ENCODE peak calls at places on chromosome 9, in ten cellular contexts. O is transverse colon, K is Panc1, G is spleen, M is vagina, W is endothelial cell of umbilical vein, Z is stomach, X is suprapubic skin, P is GM23338, L is HCT116. A is an unnamed sample.

GRCh38 chr9:113219972-113220371 is 1.1 kb downstream of the FKBP15 start:
- DNase-seq in X (no peak), L (no peak), M (no peak), O (no peak), W (no peak), K (no peak), P (no peak), Z (no peak), G (no peak), A (no peak)

GRCh38 chr9:6073731-6074130 is 58.3 kb upstream of the RANBP6 start:
- DNase-seq in W (no peak), X (no peak), K (no peak), G (no peak), O (no peak), L (no peak), Z (no peak), P (no peak), M (no peak), A (no peak)

GRCh38 chr9:96554801-96555566 is 64.7 kb downstream of the CDC14B start:
- DNase-seq in O (no peak), G (no peak), K (no peak), L (no peak), P (no peak), M (no peak), X (no peak), Z (no peak), W (no peak), A (no peak)

GRCh38 chr9:749712-750111 is 91.8 kb upstream of the DMRT1 start:
- DNase-seq in P (no peak), G (no peak), X (no peak), W (no peak), K (no peak), O (peak; percentile 45), L (no peak), Z (no peak), M (no peak), A (no peak)

GRCh38 chr9:114096866-114097612 is 2.1 kb downstream of the KIF12 start:
- DNase-seq in M (no peak), Z (no peak), K (no peak), P (no peak), G (peak; percentile 43), W (no peak), L (no peak), O (no peak), X (peak; percentile 36), A (no peak)

GRCh38 chr9:92378825-92379535 is 25.4 kb downstream of the OGN start:
- DNase-seq in X (no peak), Z (no peak), L (no peak), K (no peak), W (no peak), P (peak; percentile 42), O (no peak), M (no peak), G (no peak), A (peak; percentile 83)

GRCh38 chr9:81465468-81466002 is 223.8 kb downstream of the TLE1 start:
- DNase-seq in M (no peak), O (no peak), L (no peak), X (no peak), P (no peak), Z (no peak), K (no peak), G (no peak), W (no peak), A (no peak)

GRCh38 chr9:113935677-113936380 is 59.7 kb downstream of the ZNF618 start:
- DNase-seq in O (no peak), P (no peak), Z (peak; percentile 14), W (no peak), M (peak; percentile 77), G (no peak), K (no peak), X (no peak), L (no peak), A (no peak)

DNA sequence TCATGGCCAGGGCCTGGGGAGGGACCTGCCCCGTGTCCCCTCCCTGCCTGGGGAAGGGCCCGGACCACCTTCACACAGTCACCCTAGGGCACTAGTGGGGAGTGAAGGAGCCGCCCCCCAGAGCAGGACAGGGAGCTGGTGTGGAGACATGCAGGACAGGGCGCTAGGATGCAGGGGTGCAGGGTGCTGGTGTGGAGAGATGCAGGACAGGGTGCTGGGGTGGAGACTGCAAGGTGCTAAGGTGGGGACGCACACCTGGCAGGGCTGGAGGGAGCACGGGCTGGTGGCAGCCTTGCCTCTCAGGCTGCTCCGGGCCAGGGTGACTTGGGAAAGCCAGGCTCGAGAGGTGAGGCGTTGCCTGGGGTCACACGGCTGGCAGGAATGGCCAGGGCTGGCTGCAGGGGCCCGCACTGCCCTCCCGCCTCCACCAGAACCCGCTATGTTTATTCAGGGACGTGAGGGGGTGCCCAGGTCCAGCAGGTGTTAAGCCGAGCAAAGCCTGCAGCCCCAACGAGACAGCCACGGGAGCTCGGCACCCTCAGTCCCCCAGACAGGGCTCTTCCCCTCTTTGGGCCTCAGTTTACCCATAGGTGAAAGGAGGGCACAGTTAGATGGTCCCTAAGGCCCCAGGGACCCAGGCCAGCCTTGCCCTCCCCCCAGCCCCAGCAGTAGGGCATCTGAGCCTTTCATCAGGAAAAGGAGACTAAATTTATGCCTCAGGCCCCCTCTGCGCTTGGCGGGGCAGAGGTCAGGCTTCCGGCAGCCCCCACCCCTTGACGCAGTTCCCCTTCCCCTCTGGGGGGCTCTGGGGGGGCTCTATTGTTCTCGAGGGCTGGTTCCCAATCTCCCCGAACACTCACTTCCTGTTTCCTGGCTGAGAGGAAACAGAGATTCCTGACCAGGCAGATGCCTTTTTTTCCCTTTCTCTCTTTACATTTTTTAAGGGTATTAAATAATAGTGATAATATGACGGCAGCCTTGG is 7.2 kb upstream of the EGFL7 start:
- DNase-seq in X (no peak), K (no peak), O (no peak), G (peak; percentile 74), Z (no peak), W (peak; percentile 99), L (no peak), M (no peak), P (no peak), A (no peak)
- TF ChIP-seq POLR2AphosphoS5 in X (no peak), K (no peak), O (peak; percentile 37), G (peak; percentile 84), Z (peak; percentile 44), W (peak; percentile 99), L (no peak), M (peak; percentile 71), P (no peak), A (no peak)

DNA sequence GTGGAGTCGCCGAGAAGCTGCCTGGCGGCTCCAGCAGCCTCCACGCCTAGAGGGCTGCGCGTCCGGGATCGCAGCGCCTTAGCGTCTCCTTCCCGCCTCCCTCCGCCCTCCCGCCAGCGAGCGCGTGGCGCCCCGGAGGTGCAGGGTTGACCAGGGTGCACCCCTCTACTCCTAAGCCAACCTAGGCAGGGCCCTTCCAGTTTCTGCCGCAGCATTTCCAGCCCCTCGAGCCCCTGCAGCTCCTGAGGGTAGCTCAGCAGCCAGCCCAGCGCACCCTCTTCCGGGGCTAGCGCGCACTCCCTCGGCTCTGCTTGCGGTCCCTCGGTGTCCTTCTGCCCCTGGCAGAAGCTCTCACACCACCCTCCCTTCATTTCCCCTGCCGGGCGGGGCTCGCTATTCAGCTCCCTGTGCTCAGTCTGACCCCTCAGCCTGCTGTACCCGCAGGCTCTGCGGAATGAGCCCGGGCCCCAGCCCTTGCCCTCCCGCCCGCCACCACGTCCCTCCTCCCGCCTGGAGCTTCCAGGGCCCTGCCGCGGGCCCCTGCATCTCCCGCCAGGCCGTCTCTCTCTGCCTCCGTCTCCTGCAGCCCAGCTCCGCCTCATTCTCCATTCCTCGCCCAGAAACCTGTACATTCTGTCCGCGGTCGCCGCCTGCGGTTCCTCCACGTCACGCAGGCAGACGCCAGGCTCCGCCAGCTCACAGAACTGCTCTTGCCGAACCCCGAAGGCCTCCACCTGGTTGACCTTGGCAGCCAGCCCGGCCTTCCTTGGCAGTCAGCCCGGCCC is 61.8 kb downstream of the SPATA31C2 start:
- DNase-seq in K (no peak), X (peak; percentile 75), Z (peak; percentile 96), P (peak; percentile 73), O (peak; percentile 91), L (peak; percentile 63), G (peak; percentile 75), M (no peak), W (peak; percentile 10), A (no peak)
- TF ChIP-seq POLR2AphosphoS5 in K (peak; percentile 43), X (no peak), Z (peak; percentile 74), P (no peak), O (peak; percentile 71), L (peak; percentile 41), G (peak; percentile 13), M (peak; percentile 54), W (no peak), A (no peak)

DNA sequence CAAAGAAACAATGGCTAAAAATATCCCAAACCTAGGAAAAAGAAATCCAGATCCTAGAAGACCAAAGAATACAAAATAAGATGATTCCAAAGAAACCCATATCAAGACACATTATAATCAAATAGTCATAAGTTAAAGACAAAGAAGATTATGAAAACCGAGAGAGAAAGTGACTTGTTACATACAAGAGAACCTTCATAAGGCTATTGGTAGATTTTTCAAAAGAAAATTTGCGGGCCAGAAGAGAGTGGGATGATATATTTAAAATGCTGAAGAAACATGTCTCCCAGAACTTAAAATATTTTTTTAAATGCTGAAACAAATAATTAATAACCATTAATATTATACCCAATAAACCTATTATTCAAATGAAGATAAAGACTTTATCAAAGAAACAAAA is 687.3 kb downstream of the TLE4 start:
- DNase-seq in M (no peak), L (no peak), K (no peak), Z (no peak), G (no peak), X (no peak), O (no peak), P (no peak), W (no peak), A (no peak)
- TF ChIP-seq POLR2AphosphoS5 in M (no peak), L (no peak), K (no peak), Z (no peak), G (no peak), X (no peak), O (no peak), P (no peak), W (no peak), A (no peak)

GRCh38 chr9:35074141-35074540 is 1.7 kb upstream of the VCP start:
- DNase-seq in Z (no peak), K (no peak), X (no peak), L (no peak), O (no peak), W (no peak), G (peak; percentile 69), M (no peak), P (no peak), A (no peak)

GRCh38 chr9:35073276-35073607 is 817 bp upstream of the VCP start:
- DNase-seq in G (no peak), W (no peak), K (no peak), P (no peak), O (no peak), Z (no peak), M (no peak), L (no peak), X (no peak), A (no peak)

GRCh38 chr9:35070823-35071813 is 1.3 kb downstream of the VCP start:
- DNase-seq in O (no peak), W (peak; percentile 24), P (no peak), K (no peak), Z (peak; percentile 30), X (no peak), G (no peak), L (no peak), M (no peak), A (no peak)

GRCh38 chr9:35072461-35073275 is at the start of gene VCP:
- DNase-seq in O (peak; percentile 98), X (peak; percentile 99), P (peak; percentile 100), M (peak; percentile 99), K (peak; percentile 91), W (peak; percentile 100), G (peak; percentile 98), Z (peak; percentile 98), L (peak; percentile 99), A (peak; percentile 97)

DNA sequence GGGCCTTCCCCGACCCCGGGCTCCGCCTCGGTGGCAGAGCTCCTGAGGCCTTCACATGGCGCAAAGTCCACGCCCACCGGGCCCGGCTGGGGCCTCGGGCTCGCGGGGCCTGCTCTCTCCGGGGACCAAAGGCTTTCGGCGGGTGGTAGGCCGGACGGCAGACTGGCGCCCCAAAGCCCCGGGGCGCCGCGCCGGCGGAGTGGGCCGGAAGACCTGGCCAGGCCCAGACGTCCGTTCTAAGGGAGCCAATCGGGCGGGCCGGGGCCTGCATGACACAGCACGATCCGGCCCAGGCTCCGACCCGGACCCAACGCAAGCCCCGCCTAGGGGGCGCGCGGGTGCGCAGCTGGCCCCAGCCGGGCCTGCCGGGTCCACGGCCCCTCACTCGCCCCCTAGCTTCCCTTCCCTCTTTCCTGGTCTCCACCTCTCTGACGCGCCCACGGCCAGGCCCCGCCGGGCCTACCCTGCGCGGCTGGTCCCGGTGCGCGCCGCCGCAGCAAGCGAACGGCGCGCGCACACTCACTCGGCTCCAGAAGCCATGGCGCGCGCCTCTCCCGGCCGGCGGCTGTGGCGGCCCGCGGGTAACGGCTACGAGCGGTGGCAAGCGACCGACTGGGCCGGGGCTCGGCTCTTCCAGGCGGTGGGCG is 488 bp downstream of the VCP start:
- DNase-seq in M (no peak), L (peak; percentile 62), Z (peak; percentile 87), O (peak; percentile 85), P (peak; percentile 94), K (no peak), G (peak; percentile 97), W (peak; percentile 85), X (peak; percentile 91), A (no peak)
- TF ChIP-seq POLR2AphosphoS5 in M (no peak), L (no peak), Z (peak; percentile 79), O (no peak), P (peak; percentile 40), K (no peak), G (no peak), W (peak; percentile 71), X (peak; percentile 7), A (no peak)